ENCODE peak calls at places on chromosome 10, in ten cellular contexts. One of them, this sample, is unnamed.

GRCh38 chr10:72483452-72483851 is 128.7 kb upstream of the DNAJB12 start:
- DNase-seq in CD8-positive, alpha-beta T cell: no peak
- DNase-seq in fibroblast of pulmonary artery: no peak
- DNase-seq in colonic mucosa: no peak
- DNase-seq in sigmoid colon: no peak
- DNase-seq in mammary epithelial cell: peak
- DNase-seq in PC-9: no peak
- DNase-seq in pancreas: no peak
- DNase-seq in foreskin fibroblast: no peak
- DNase-seq in adrenal gland: peak
- DNase-seq in this sample: no peak

GRCh38 chr10:116849271-116850057 is at the start of gene ENO4:
- DNase-seq in PC-9: peak
- DNase-seq in mammary epithelial cell: peak
- DNase-seq in CD8-positive, alpha-beta T cell: no peak
- DNase-seq in sigmoid colon: peak
- DNase-seq in pancreas: peak
- DNase-seq in foreskin fibroblast: peak
- DNase-seq in fibroblast of pulmonary artery: peak
- DNase-seq in adrenal gland: peak
- DNase-seq in colonic mucosa: peak
- DNase-seq in this sample: peak

GRCh38 chr10:11822031-11822756 is 962 bp upstream of the PROSER2 start:
- DNase-seq in fibroblast of pulmonary artery: no peak
- DNase-seq in colonic mucosa: no peak
- DNase-seq in CD8-positive, alpha-beta T cell: no peak
- DNase-seq in pancreas: no peak
- DNase-seq in mammary epithelial cell: peak
- DNase-seq in adrenal gland: no peak
- DNase-seq in foreskin fibroblast: no peak
- DNase-seq in sigmoid colon: no peak
- DNase-seq in PC-9: no peak
- DNase-seq in this sample: no peak

GRCh38 chr10:122911889-122912484 is 1.6 kb downstream of the FAM24A start:
- DNase-seq in colonic mucosa: peak
- DNase-seq in sigmoid colon: no peak
- DNase-seq in pancreas: peak
- DNase-seq in foreskin fibroblast: peak
- DNase-seq in PC-9: peak
- DNase-seq in CD8-positive, alpha-beta T cell: peak
- DNase-seq in mammary epithelial cell: peak
- DNase-seq in adrenal gland: peak
- DNase-seq in fibroblast of pulmonary artery: peak
- DNase-seq in this sample: peak

GRCh38 chr10:14583252-14583651 is 191.4 kb downstream of the FAM107B start:
- DNase-seq in colonic mucosa: no peak
- DNase-seq in fibroblast of pulmonary artery: no peak
- DNase-seq in adrenal gland: no peak
- DNase-seq in sigmoid colon: no peak
- DNase-seq in pancreas: no peak
- DNase-seq in foreskin fibroblast: no peak
- DNase-seq in PC-9: no peak
- DNase-seq in mammary epithelial cell: no peak
- DNase-seq in CD8-positive, alpha-beta T cell: peak
- DNase-seq in this sample: no peak

GRCh38 chr10:5484205-5484604 is 15.2 kb downstream of the CALML5 start:
- DNase-seq in mammary epithelial cell: peak
- DNase-seq in pancreas: no peak
- DNase-seq in sigmoid colon: peak
- DNase-seq in colonic mucosa: no peak
- DNase-seq in PC-9: no peak
- DNase-seq in adrenal gland: no peak
- DNase-seq in fibroblast of pulmonary artery: peak
- DNase-seq in foreskin fibroblast: peak
- DNase-seq in CD8-positive, alpha-beta T cell: no peak
- DNase-seq in this sample: peak

GRCh38 chr10:72834183-72834825 is 59.2 kb upstream of the OIT3 start:
- DNase-seq in mammary epithelial cell: peak
- DNase-seq in adrenal gland: peak
- DNase-seq in PC-9: peak
- DNase-seq in foreskin fibroblast: peak
- DNase-seq in colonic mucosa: peak
- DNase-seq in fibroblast of pulmonary artery: peak
- DNase-seq in CD8-positive, alpha-beta T cell: peak
- DNase-seq in sigmoid colon: peak
- DNase-seq in pancreas: peak
- DNase-seq in this sample: peak

GRCh38 chr10:130741901-130742625 is 569.5 kb downstream of the TCERG1L start:
- DNase-seq in PC-9: no peak
- DNase-seq in adrenal gland: no peak
- DNase-seq in mammary epithelial cell: no peak
- DNase-seq in colonic mucosa: no peak
- DNase-seq in fibroblast of pulmonary artery: no peak
- DNase-seq in CD8-positive, alpha-beta T cell: no peak
- DNase-seq in pancreas: no peak
- DNase-seq in sigmoid colon: peak
- DNase-seq in foreskin fibroblast: no peak
- DNase-seq in this sample: no peak

DNA sequence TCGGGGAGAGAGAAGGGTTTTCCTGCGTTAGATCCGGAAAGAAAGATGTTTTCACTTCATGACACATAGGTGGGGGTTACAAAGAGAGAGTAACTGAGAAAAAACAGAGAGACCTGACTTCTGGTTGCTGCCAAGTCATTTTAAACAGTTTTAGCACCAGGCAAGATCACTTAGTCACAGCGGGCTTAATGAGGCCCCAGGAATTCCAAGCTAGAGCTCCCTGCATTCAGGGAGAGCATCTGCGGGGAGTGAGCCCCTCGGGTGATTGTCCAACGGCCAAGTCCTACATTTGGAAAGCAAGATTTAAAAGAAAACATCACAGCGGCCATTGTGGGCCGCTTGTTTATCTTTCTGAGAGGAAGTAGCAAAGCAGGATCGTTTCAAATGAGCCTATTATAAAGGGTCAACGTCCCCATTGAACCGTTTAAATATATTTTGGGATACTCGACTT is 78.5 kb downstream of the ARHGAP22 start:
- DNase-seq in mammary epithelial cell: peak
- DNase-seq in colonic mucosa: no peak
- DNase-seq in foreskin fibroblast: peak
- DNase-seq in CD8-positive, alpha-beta T cell: no peak
- DNase-seq in PC-9: no peak
- DNase-seq in adrenal gland: no peak
- DNase-seq in fibroblast of pulmonary artery: peak
- DNase-seq in pancreas: no peak
- DNase-seq in sigmoid colon: no peak
- DNase-seq in this sample: peak
- H3K4me3 ChIP-seq in mammary epithelial cell: no peak
- H3K4me3 ChIP-seq in colonic mucosa: no peak
- H3K4me3 ChIP-seq in foreskin fibroblast: peak
- H3K4me3 ChIP-seq in CD8-positive, alpha-beta T cell: no peak
- H3K4me3 ChIP-seq in PC-9: no peak
- H3K4me3 ChIP-seq in adrenal gland: no peak
- H3K4me3 ChIP-seq in fibroblast of pulmonary artery: peak
- H3K4me3 ChIP-seq in pancreas: no peak
- H3K4me3 ChIP-seq in sigmoid colon: peak
- H3K4me3 ChIP-seq in this sample: peak

GRCh38 chr10:46230615-46231014 is 56.2 kb upstream of the ANTXRL start:
- DNase-seq in mammary epithelial cell: no peak
- DNase-seq in adrenal gland: no peak
- DNase-seq in foreskin fibroblast: no peak
- DNase-seq in sigmoid colon: no peak
- DNase-seq in fibroblast of pulmonary artery: no peak
- DNase-seq in CD8-positive, alpha-beta T cell: no peak
- DNase-seq in colonic mucosa: no peak
- DNase-seq in pancreas: no peak
- DNase-seq in PC-9: no peak
- DNase-seq in this sample: no peak

GRCh38 chr10:46232666-46233065 is 54.1 kb upstream of the ANTXRL start:
- DNase-seq in fibroblast of pulmonary artery: no peak
- DNase-seq in foreskin fibroblast: no peak
- DNase-seq in sigmoid colon: no peak
- DNase-seq in colonic mucosa: peak
- DNase-seq in pancreas: no peak
- DNase-seq in adrenal gland: no peak
- DNase-seq in mammary epithelial cell: no peak
- DNase-seq in PC-9: no peak
- DNase-seq in CD8-positive, alpha-beta T cell: peak
- DNase-seq in this sample: no peak

GRCh38 chr10:46232084-46232483 is 54.7 kb upstream of the ANTXRL start:
- DNase-seq in colonic mucosa: no peak
- DNase-seq in fibroblast of pulmonary artery: no peak
- DNase-seq in pancreas: no peak
- DNase-seq in foreskin fibroblast: no peak
- DNase-seq in adrenal gland: no peak
- DNase-seq in sigmoid colon: peak
- DNase-seq in mammary epithelial cell: no peak
- DNase-seq in PC-9: no peak
- DNase-seq in CD8-positive, alpha-beta T cell: no peak
- DNase-seq in this sample: no peak

GRCh38 chr10:46229144-46229563 is 57.6 kb upstream of the ANTXRL start:
- DNase-seq in sigmoid colon: no peak
- DNase-seq in pancreas: no peak
- DNase-seq in PC-9: peak
- DNase-seq in colonic mucosa: peak
- DNase-seq in fibroblast of pulmonary artery: no peak
- DNase-seq in mammary epithelial cell: no peak
- DNase-seq in foreskin fibroblast: no peak
- DNase-seq in CD8-positive, alpha-beta T cell: peak
- DNase-seq in adrenal gland: no peak
- DNase-seq in this sample: peak

DNA sequence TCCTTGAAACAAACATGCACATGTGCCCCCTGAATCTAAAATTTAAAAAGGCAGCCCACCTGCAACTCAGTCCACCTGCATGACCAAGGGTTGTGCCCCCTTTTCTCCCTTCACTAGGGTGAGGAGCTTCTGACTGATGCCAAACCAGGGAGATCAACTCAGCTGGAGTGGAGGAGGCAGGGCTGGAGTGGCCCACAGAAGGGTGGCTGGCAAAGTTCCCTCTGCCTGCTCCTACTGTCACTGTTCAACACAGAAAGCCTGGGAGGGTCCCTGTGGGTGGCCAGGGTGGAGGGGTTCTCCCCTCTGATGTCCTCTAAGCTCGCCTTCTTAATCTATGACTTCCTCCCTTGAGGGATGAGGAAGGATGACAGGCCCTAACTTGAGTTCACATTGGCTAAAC is 55.7 kb upstream of the ANTXRL start:
- DNase-seq in adrenal gland: no peak
- DNase-seq in mammary epithelial cell: no peak
- DNase-seq in colonic mucosa: no peak
- DNase-seq in fibroblast of pulmonary artery: no peak
- DNase-seq in foreskin fibroblast: no peak
- DNase-seq in sigmoid colon: peak
- DNase-seq in PC-9: no peak
- DNase-seq in CD8-positive, alpha-beta T cell: no peak
- DNase-seq in pancreas: no peak
- DNase-seq in this sample: no peak
- TF ChIP-seq CTCF in adrenal gland: no peak
- TF ChIP-seq CTCF in mammary epithelial cell: no peak
- TF ChIP-seq CTCF in colonic mucosa: no peak
- TF ChIP-seq CTCF in fibroblast of pulmonary artery: no peak
- TF ChIP-seq CTCF in foreskin fibroblast: no peak
- TF ChIP-seq CTCF in sigmoid colon: no peak
- TF ChIP-seq CTCF in PC-9: no peak
- TF ChIP-seq CTCF in CD8-positive, alpha-beta T cell: no peak
- TF ChIP-seq CTCF in pancreas: no peak
- TF ChIP-seq CTCF in this sample: no peak

GRCh38 chr10:133325392-133325760 is 11.3 kb downstream of the CALY start:
- DNase-seq in pancreas: no peak
- DNase-seq in PC-9: no peak
- DNase-seq in adrenal gland: no peak
- DNase-seq in foreskin fibroblast: no peak
- DNase-seq in fibroblast of pulmonary artery: no peak
- DNase-seq in sigmoid colon: no peak
- DNase-seq in CD8-positive, alpha-beta T cell: peak
- DNase-seq in mammary epithelial cell: no peak
- DNase-seq in colonic mucosa: no peak
- DNase-seq in this sample: no peak

GRCh38 chr10:133324857-133325260 is 11.8 kb downstream of the CALY start:
- DNase-seq in fibroblast of pulmonary artery: no peak
- DNase-seq in CD8-positive, alpha-beta T cell: no peak
- DNase-seq in sigmoid colon: no peak
- DNase-seq in foreskin fibroblast: no peak
- DNase-seq in adrenal gland: no peak
- DNase-seq in mammary epithelial cell: no peak
- DNase-seq in pancreas: no peak
- DNase-seq in PC-9: no peak
- DNase-seq in colonic mucosa: no peak
- DNase-seq in this sample: no peak

GRCh38 chr10:133324198-133324792 is 12.4 kb downstream of the CALY start:
- DNase-seq in mammary epithelial cell: no peak
- DNase-seq in foreskin fibroblast: peak
- DNase-seq in pancreas: peak
- DNase-seq in colonic mucosa: peak
- DNase-seq in CD8-positive, alpha-beta T cell: peak
- DNase-seq in fibroblast of pulmonary artery: peak
- DNase-seq in adrenal gland: peak
- DNase-seq in PC-9: peak
- DNase-seq in sigmoid colon: no peak
- DNase-seq in this sample: peak

GRCh38 chr10:133326745-133327650 is 9.7 kb downstream of the CALY start:
- DNase-seq in CD8-positive, alpha-beta T cell: no peak
- DNase-seq in colonic mucosa: no peak
- DNase-seq in adrenal gland: no peak
- DNase-seq in pancreas: no peak
- DNase-seq in mammary epithelial cell: no peak
- DNase-seq in foreskin fibroblast: no peak
- DNase-seq in PC-9: no peak
- DNase-seq in fibroblast of pulmonary artery: no peak
- DNase-seq in sigmoid colon: no peak
- DNase-seq in this sample: peak

GRCh38 chr10:133325761-133326463 is 10.8 kb downstream of the CALY start:
- DNase-seq in fibroblast of pulmonary artery: no peak
- DNase-seq in PC-9: no peak
- DNase-seq in colonic mucosa: no peak
- DNase-seq in foreskin fibroblast: no peak
- DNase-seq in mammary epithelial cell: no peak
- DNase-seq in CD8-positive, alpha-beta T cell: no peak
- DNase-seq in adrenal gland: no peak
- DNase-seq in pancreas: no peak
- DNase-seq in sigmoid colon: no peak
- DNase-seq in this sample: no peak
- H3K4me3 ChIP-seq in fibroblast of pulmonary artery: peak
- H3K4me3 ChIP-seq in PC-9: no peak
- H3K4me3 ChIP-seq in colonic mucosa: peak
- H3K4me3 ChIP-seq in foreskin fibroblast: peak
- H3K4me3 ChIP-seq in mammary epithelial cell: peak
- H3K4me3 ChIP-seq in CD8-positive, alpha-beta T cell: peak
- H3K4me3 ChIP-seq in adrenal gland: no peak
- H3K4me3 ChIP-seq in pancreas: peak
- H3K4me3 ChIP-seq in sigmoid colon: peak
- H3K4me3 ChIP-seq in this sample: peak

DNA sequence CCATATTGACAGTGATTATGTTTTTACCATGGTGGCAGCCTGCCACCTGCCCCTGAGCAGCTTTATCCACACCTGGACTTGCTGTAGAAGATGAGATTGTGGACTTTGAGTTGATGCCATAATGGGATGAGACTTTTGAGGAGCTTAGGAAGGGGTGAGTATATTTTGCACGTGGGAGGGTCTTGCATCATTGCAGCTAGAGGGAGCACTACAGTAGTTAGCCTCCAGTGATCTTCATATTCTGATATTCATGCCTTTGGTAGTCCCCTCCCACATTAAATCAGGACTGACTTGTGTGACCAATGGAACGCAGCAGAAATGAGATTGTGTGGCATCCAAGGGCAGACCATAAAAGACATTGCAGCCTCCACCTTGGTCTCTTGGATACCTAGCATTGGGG is 18.2 kb upstream of the COL13A1 start:
- DNase-seq in adrenal gland: no peak
- DNase-seq in sigmoid colon: no peak
- DNase-seq in pancreas: no peak
- DNase-seq in foreskin fibroblast: no peak
- DNase-seq in CD8-positive, alpha-beta T cell: no peak
- DNase-seq in mammary epithelial cell: no peak
- DNase-seq in fibroblast of pulmonary artery: no peak
- DNase-seq in colonic mucosa: no peak
- DNase-seq in PC-9: no peak
- DNase-seq in this sample: no peak
- TF ChIP-seq CTCF in adrenal gland: no peak
- TF ChIP-seq CTCF in sigmoid colon: no peak
- TF ChIP-seq CTCF in pancreas: no peak
- TF ChIP-seq CTCF in foreskin fibroblast: no peak
- TF ChIP-seq CTCF in CD8-positive, alpha-beta T cell: no peak
- TF ChIP-seq CTCF in mammary epithelial cell: no peak
- TF ChIP-seq CTCF in fibroblast of pulmonary artery: no peak
- TF ChIP-seq CTCF in colonic mucosa: no peak
- TF ChIP-seq CTCF in PC-9: no peak
- TF ChIP-seq CTCF in this sample: no peak